ENCODE peak calls at places on chromosomes 2 and 18, in five cellular contexts. G, U, F, Y and D are unnamed samples.

GRCh38 chr2:26818972-26819371 is 29.0 kb upstream of the DPYSL5 start:
- DNase-seq in Y (no peak), U (no peak), F (no peak), G (no peak), D (no peak)

GRCh38 chr2:65228249-65228750 is 669 bp downstream of the ACTR2 start:
- DNase-seq in Y (peak), F (peak), U (no peak), G (no peak), D (peak)

GRCh38 chr2:41902892-41903291 is 144.9 kb upstream of the PKDCC start:
- DNase-seq in G (no peak), U (no peak), F (no peak), Y (no peak), D (no peak)

GRCh38 chr2:64751286-64752260 is 97.9 kb upstream of the SERTAD2 start:
- DNase-seq in G (no peak), Y (no peak), U (no peak), F (peak), D (peak)

GRCh38 chr2:101806123-101806522 is 108.6 kb downstream of the MAP4K4 start:
- DNase-seq in G (peak), F (peak), Y (peak), U (no peak), D (no peak)

GRCh38 chr2:234885884-234886283 is 65.9 kb upstream of the SH3BP4 start:
- DNase-seq in Y (no peak), G (no peak), U (no peak), F (no peak), D (no peak)

GRCh38 chr2:229726643-229727042 is 12.3 kb upstream of the DNER start:
- DNase-seq in G (no peak), Y (no peak), U (no peak), F (no peak), D (no peak)

GRCh38 chr2:67304300-67304890 is 92.7 kb upstream of the ETAA1 start:
- DNase-seq in Y (no peak), G (no peak), F (peak), U (no peak), D (no peak)

GRCh38 chr2:203830294-203831055 is 37.1 kb upstream of the CTLA4 start:
- DNase-seq in Y (peak), G (no peak), U (no peak), F (no peak), D (no peak)

GRCh38 chr2:33216508-33217182 is 259.8 kb upstream of the RASGRP3 start:
- DNase-seq in G (no peak), Y (no peak), F (no peak), U (no peak), D (no peak)

GRCh38 chr2:134262666-134263065 is 8.8 kb downstream of the MGAT5 start:
- DNase-seq in F (no peak), Y (no peak), G (no peak), U (no peak), D (no peak)

GRCh38 chr2:73418343-73418742 is 32.7 kb downstream of the ALMS1 start:
- DNase-seq in U (no peak), G (no peak), F (no peak), Y (no peak), D (no peak)

GRCh38 chr2:240209493-240209892 is 69.0 kb upstream of the OTOS start:
- DNase-seq in G (no peak), F (no peak), Y (no peak), U (no peak), D (no peak)

GRCh38 chr18:78538669-78539440 is 440.8 kb upstream of the SALL3 start:
- DNase-seq in U (no peak), G (no peak), Y (no peak), F (no peak), D (no peak)